ENCODE peak calls at places on chromosomes 1 and 21, in five cellular contexts. B is lower leg skin, X is fibroblast of the aortic adventitia, A is H9, T is ascending aorta. R is an unnamed sample.

GRCh38 chr1:46477153-46477929 is 12.3 kb upstream of the DMBX1 start:
- DNase-seq in T (peak), A (peak), X (peak), B (peak), R (peak)

GRCh38 chr1:56758135-56758534 is 61.1 kb downstream of the FYB2 start:
- DNase-seq in B (no peak), X (no peak), A (peak), T (no peak), R (no peak)

GRCh38 chr1:214303538-214303937 is 22.6 kb downstream of the SMYD2 start:
- DNase-seq in B (peak), X (peak), A (no peak), T (no peak), R (no peak)

GRCh38 chr1:16171314-16172223 is 15.7 kb upstream of the EPHA2 start:
- DNase-seq in T (no peak), X (no peak), B (no peak), A (no peak), R (no peak)

GRCh38 chr1:151846062-151846568 is 6.5 kb upstream of the C2CD4D start:
- DNase-seq in B (no peak), T (no peak), A (peak), X (peak), R (no peak)

GRCh38 chr1:206608108-206608698 is 4.1 kb downstream of the EIF2D start:
- DNase-seq in A (peak), B (no peak), X (peak), T (no peak), R (peak)

GRCh38 chr1:41888756-41889155 is 30.0 kb downstream of the HIVEP3 start:
- DNase-seq in T (no peak), X (no peak), B (no peak), A (no peak), R (no peak)

GRCh38 chr1:202288177-202288576 is 53.6 kb downstream of the UBE2T start:
- DNase-seq in X (no peak), A (no peak), T (no peak), B (no peak), R (no peak)

GRCh38 chr1:108208724-108209404 is 8.7 kb upstream of the SLC25A24 start:
- DNase-seq in B (no peak), T (no peak), A (peak), X (no peak), R (no peak)

GRCh38 chr1:165287781-165288180 is 68.7 kb downstream of the LMX1A start:
- DNase-seq in B (no peak), T (no peak), X (no peak), A (no peak), R (no peak)

GRCh38 chr1:98962156-98962555 is 42.5 kb downstream of the PLPPR5 start:
- DNase-seq in A (no peak), B (no peak), X (peak), T (no peak), R (no peak)

GRCh38 chr1:66576645-66577044 is 42.7 kb downstream of the SGIP1 start:
- DNase-seq in X (peak), A (no peak), B (no peak), T (no peak), R (no peak)

GRCh38 chr1:201933840-201934430 is 12.4 kb downstream of the LMOD1 start:
- DNase-seq in B (peak), T (no peak), A (no peak), X (no peak), R (no peak)

GRCh38 chr1:247347395-247348222 is 15.9 kb upstream of the ZNF496 start:
- DNase-seq in B (no peak), X (no peak), A (peak), T (no peak), R (peak)

GRCh38 chr1:25802915-25803314 is 2.9 kb downstream of the SELENON start:
- DNase-seq in T (no peak), X (no peak), A (no peak), B (no peak), R (peak)
- TF ChIP-seq CTCF in T (no peak), X (no peak), A (no peak), B (no peak), R (no peak)

GRCh38 chr21:28375708-28376385 is 616.8 kb downstream of the LTN1 start:
- DNase-seq in B (no peak), A (no peak), X (peak), T (no peak), R (no peak)
- TF ChIP-seq CTCF in B (no peak), A (no peak), X (no peak), T (no peak), R (no peak)

DNA sequence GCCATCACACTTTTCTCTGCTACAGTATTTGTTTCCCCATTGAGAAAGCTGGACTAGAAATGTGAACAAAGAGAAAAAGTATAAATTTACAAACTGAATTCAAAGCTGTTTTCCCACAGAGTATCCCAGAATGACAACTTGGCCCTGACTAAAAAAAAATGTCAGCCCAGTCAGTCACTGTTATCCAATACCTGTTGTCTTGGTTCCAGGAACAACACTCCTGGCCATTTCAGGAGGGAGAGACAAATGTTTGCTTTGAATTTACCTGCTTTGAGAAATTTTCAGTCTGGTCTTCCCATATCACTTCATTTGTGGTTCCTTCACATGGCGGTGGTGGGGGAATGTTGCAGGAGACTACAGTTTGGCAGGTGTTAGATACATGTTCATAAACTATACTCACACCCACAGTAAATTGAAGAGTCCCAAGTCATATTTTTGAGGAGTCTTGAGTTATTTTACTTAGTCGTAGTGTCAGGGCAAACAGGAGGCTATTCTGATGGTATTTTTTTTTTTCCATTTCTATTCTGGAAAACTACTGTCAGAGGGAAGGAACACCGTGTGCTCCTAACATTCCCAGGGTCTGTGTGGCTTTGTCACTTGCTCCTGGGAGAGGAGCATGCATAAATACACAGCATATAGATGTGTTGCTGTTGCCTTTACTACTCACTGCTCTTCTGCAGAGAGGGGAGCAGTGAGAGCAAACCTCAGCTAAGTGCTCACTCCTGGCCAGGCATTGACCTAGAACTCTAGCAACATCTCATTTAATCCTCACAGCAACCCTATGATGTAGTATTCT is 46.0 kb downstream of the COLGALT2 start:
- DNase-seq in T (no peak), A (no peak), B (no peak), X (no peak), R (no peak)
- TF ChIP-seq CTCF in T (no peak), A (no peak), B (no peak), X (no peak), R (no peak)

GRCh38 chr21:43825610-43825935 is 36.2 kb downstream of the RRP1 start:
- DNase-seq in A (no peak), X (no peak), B (no peak), T (no peak), R (no peak)

GRCh38 chr21:43826623-43826974 is 37.2 kb downstream of the RRP1 start:
- DNase-seq in X (no peak), A (no peak), B (no peak), T (no peak), R (no peak)

GRCh38 chr21:43827015-43827611 is 37.7 kb downstream of the RRP1 start:
- DNase-seq in X (peak), B (no peak), T (no peak), A (no peak), R (no peak)

GRCh38 chr21:43824883-43825609 is 35.7 kb downstream of the RRP1 start:
- DNase-seq in X (no peak), B (no peak), T (no peak), A (no peak), R (no peak)

DNA sequence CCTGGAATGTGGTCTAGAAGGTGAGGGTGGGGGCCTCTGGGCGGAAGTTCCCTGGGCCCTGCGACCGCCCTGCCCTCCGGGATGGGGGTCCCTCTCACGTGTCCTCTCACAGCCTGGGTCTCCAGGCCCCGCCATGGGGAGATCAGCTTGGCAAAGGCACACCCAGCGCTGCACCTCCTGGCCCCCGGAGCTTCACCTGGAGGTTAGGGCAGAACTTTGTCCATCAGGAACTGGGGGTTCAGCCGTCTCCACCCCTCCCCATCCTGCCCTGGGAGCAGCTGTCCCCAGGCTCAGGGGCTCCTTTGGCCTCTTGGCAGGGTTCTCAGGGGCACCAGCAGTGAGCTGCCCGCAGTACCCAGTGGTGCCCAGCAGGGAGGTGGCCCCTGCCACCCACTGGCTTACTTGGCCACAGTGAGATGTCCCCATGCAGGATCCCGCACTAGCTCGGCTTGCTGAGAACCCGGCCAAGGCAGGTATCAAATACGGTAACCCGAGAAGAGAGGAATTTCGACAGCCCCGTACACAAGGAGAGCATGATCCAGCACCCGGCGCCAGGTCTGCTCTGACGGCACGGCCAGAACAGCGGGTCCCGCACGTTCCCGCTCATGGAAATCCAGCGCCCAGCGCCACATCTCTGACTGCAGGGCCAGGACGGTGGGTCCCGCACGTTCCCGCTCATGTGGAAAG is 36.7 kb downstream of the RRP1 start:
- DNase-seq in A (peak), B (no peak), X (no peak), T (no peak), R (no peak)
- TF ChIP-seq CTCF in A (peak), B (no peak), X (peak), T (no peak), R (no peak)

R was measured in GM13976.